ENCODE peak calls at places on chromosomes 11 and 22, in four cellular contexts. One of them, this sample, is unnamed.

GRCh38 chr22:17258015-17258827 is 39.0 kb upstream of the ADA2 start:
- DNase-seq in AG04450: no peak
- DNase-seq in astrocyte of the cerebellum: peak; percentile 42
- DNase-seq in WERI-Rb-1: peak; percentile 69
- DNase-seq in this sample: peak; percentile 97

GRCh38 chr11:107696140-107696539 is 15.7 kb downstream of the SLN start:
- DNase-seq in AG04450: peak; percentile 78
- DNase-seq in astrocyte of the cerebellum: peak; percentile 78
- DNase-seq in WERI-Rb-1: no peak
- DNase-seq in this sample: no peak

GRCh38 chr11:62146476-62147200 is 22.8 kb downstream of the INCENP start:
- DNase-seq in AG04450: no peak
- DNase-seq in astrocyte of the cerebellum: no peak
- DNase-seq in WERI-Rb-1: no peak
- DNase-seq in this sample: no peak

GRCh38 chr11:19595499-19595839 is 117.2 kb upstream of the NAV2 start:
- DNase-seq in AG04450: no peak
- DNase-seq in astrocyte of the cerebellum: no peak
- DNase-seq in WERI-Rb-1: no peak
- DNase-seq in this sample: no peak

GRCh38 chr11:77470971-77471370 is 2.9 kb downstream of the PAK1 start:
- DNase-seq in AG04450: no peak
- DNase-seq in astrocyte of the cerebellum: no peak
- DNase-seq in WERI-Rb-1: no peak
- DNase-seq in this sample: no peak

GRCh38 chr22:31248965-31249940 is 37.2 kb downstream of the LIMK2 start:
- DNase-seq in AG04450: no peak
- DNase-seq in astrocyte of the cerebellum: no peak
- DNase-seq in WERI-Rb-1: peak; percentile 46
- DNase-seq in this sample: no peak

GRCh38 chr11:47152953-47153950 is 23.4 kb downstream of the ARFGAP2 start:
- DNase-seq in AG04450: peak; percentile 74
- DNase-seq in astrocyte of the cerebellum: peak; percentile 67
- DNase-seq in WERI-Rb-1: peak; percentile 77
- DNase-seq in this sample: no peak

GRCh38 chr11:66855574-66856495 is 1.0 kb upstream of the LRFN4 start:
- DNase-seq in AG04450: no peak
- DNase-seq in astrocyte of the cerebellum: peak; percentile 48
- DNase-seq in WERI-Rb-1: peak; percentile 96
- DNase-seq in this sample: peak; percentile 54

GRCh38 chr11:65822760-65823528 is 10.8 kb upstream of the SNX32 start:
- DNase-seq in AG04450: no peak
- DNase-seq in astrocyte of the cerebellum: no peak
- DNase-seq in WERI-Rb-1: no peak
- DNase-seq in this sample: no peak

GRCh38 chr11:92500463-92500862 is 275.8 kb downstream of the FAT3 start:
- DNase-seq in AG04450: no peak
- DNase-seq in astrocyte of the cerebellum: no peak
- DNase-seq in WERI-Rb-1: no peak
- DNase-seq in this sample: no peak

GRCh38 chr22:27654536-27655445 is 146.8 kb downstream of the MN1 start:
- DNase-seq in AG04450: no peak
- DNase-seq in astrocyte of the cerebellum: no peak
- DNase-seq in WERI-Rb-1: no peak
- DNase-seq in this sample: no peak

GRCh38 chr11:32259641-32260081 is 168.8 kb downstream of the RCN1 start:
- DNase-seq in AG04450: peak; percentile 80
- DNase-seq in astrocyte of the cerebellum: peak; percentile 93
- DNase-seq in WERI-Rb-1: no peak
- DNase-seq in this sample: peak; percentile 74

GRCh38 chr11:102853956-102854355 is 10.5 kb upstream of the MMP3 start:
- DNase-seq in AG04450: no peak
- DNase-seq in astrocyte of the cerebellum: no peak
- DNase-seq in WERI-Rb-1: no peak
- DNase-seq in this sample: no peak

GRCh38 chr11:61338783-61339489 is 5.9 kb downstream of the TKFC start:
- DNase-seq in AG04450: no peak
- DNase-seq in astrocyte of the cerebellum: no peak
- DNase-seq in WERI-Rb-1: no peak
- DNase-seq in this sample: no peak

DNA sequence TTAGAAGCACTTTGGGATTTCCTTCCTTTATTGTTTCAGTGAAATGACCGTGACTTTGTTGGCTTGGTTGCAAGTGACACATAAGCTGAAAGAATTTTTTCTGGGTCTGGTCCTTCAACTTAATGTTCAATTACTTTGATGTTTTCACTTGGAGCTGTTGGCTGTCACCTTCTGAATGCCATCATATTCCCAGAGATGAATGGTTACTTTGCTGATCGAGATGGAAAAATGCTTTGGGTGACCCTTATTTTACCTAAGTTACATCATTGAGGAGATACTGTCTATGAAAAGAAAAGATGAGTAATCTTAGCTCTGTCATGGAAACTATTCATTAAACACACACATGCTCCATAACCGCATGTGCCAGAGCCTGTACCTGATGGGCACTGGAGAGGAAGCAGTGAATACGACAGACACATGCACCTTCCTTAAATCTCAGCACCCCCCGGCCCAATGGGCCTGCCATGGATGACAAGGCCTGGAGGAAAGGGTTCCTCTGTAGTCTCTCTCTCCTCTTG is 76.9 kb downstream of the TENM4 start:
- DNase-seq in AG04450: no peak
- DNase-seq in astrocyte of the cerebellum: no peak
- DNase-seq in WERI-Rb-1: no peak
- DNase-seq in this sample: no peak
- H3K4me3 ChIP-seq in AG04450: no peak overlapping the region
- H3K4me3 ChIP-seq in astrocyte of the cerebellum: no peak overlapping the region
- H3K4me3 ChIP-seq in WERI-Rb-1: no peak overlapping the region
- H3K4me3 ChIP-seq in this sample: no peak overlapping the region

GRCh38 chr11:86508604-86509471 is 134.2 kb downstream of the CCDC81 start:
- DNase-seq in AG04450: no peak
- DNase-seq in astrocyte of the cerebellum: no peak
- DNase-seq in WERI-Rb-1: no peak
- DNase-seq in this sample: no peak
- TF ChIP-seq CTCF in AG04450: no peak
- TF ChIP-seq CTCF in astrocyte of the cerebellum: no peak
- TF ChIP-seq CTCF in WERI-Rb-1: no peak
- TF ChIP-seq CTCF in this sample: no peak

GRCh38 chr22:49657275-49657973 is 170.2 kb downstream of the BRD1 start:
- DNase-seq in AG04450: no peak
- DNase-seq in astrocyte of the cerebellum: no peak
- DNase-seq in WERI-Rb-1: no peak
- DNase-seq in this sample: peak; percentile 69
- H3K4me3 ChIP-seq in AG04450: no peak overlapping the region
- H3K4me3 ChIP-seq in astrocyte of the cerebellum: no peak overlapping the region
- H3K4me3 ChIP-seq in WERI-Rb-1: no peak overlapping the region
- H3K4me3 ChIP-seq in this sample: peak overlapping the region; percentile 79

GRCh38 chr11:119756169-119756568 is 27.2 kb upstream of the NECTIN1 start:
- DNase-seq in AG04450: no peak
- DNase-seq in astrocyte of the cerebellum: no peak
- DNase-seq in WERI-Rb-1: no peak
- DNase-seq in this sample: no peak
- TF ChIP-seq CTCF in AG04450: no peak
- TF ChIP-seq CTCF in astrocyte of the cerebellum: no peak
- TF ChIP-seq CTCF in WERI-Rb-1: no peak
- TF ChIP-seq CTCF in this sample: no peak